ENCODE peak calls at places on chromosome 14, in four cellular contexts. One of them, this sample, is unnamed.

GRCh38 chr14:67816326-67817009 is at the start of gene ZFYVE26:
- ATAC-seq in stimulated activated naive CD8-positive, alpha-beta T cell treated with anti-CD3 and anti-CD28 coated beads, Interleukin-15, Interleukin-2, amounts not matched to agents 100 U/mL and 50 U/mL, for 24 hours: peak
- ATAC-seq in heart left ventricle: peak
- ATAC-seq in body of pancreas: peak
- ATAC-seq in this sample: peak

GRCh38 chr14:100065161-100065871 is at the start of gene EVL:
- ATAC-seq in stimulated activated naive CD8-positive, alpha-beta T cell treated with anti-CD3 and anti-CD28 coated beads, Interleukin-15, Interleukin-2, amounts not matched to agents 100 U/mL and 50 U/mL, for 24 hours: peak
- ATAC-seq in heart left ventricle: peak
- ATAC-seq in body of pancreas: no peak
- ATAC-seq in this sample: no peak

GRCh38 chr14:36013483-36013882 is 163.0 kb downstream of the PTCSC3 start:
- ATAC-seq in body of pancreas: no peak
- ATAC-seq in heart left ventricle: no peak
- ATAC-seq in stimulated activated naive CD8-positive, alpha-beta T cell treated with anti-CD3 and anti-CD28 coated beads, Interleukin-15, Interleukin-2, amounts not matched to agents 100 U/mL and 50 U/mL, for 24 hours: no peak
- ATAC-seq in this sample: no peak

GRCh38 chr14:65101631-65102440 is 481 bp downstream of the MAX start:
- ATAC-seq in stimulated activated naive CD8-positive, alpha-beta T cell treated with anti-CD3 and anti-CD28 coated beads, Interleukin-15, Interleukin-2, amounts not matched to agents 100 U/mL and 50 U/mL, for 24 hours: no peak
- ATAC-seq in heart left ventricle: peak
- ATAC-seq in body of pancreas: no peak
- ATAC-seq in this sample: peak

GRCh38 chr14:105526781-105527380 is 498 bp downstream of the TMEM121 start:
- ATAC-seq in stimulated activated naive CD8-positive, alpha-beta T cell treated with anti-CD3 and anti-CD28 coated beads, Interleukin-15, Interleukin-2, amounts not matched to agents 100 U/mL and 50 U/mL, for 24 hours: no peak
- ATAC-seq in body of pancreas: peak
- ATAC-seq in heart left ventricle: peak
- ATAC-seq in this sample: no peak

GRCh38 chr14:95260537-95261440 is 58.9 kb downstream of the CLMN start:
- ATAC-seq in heart left ventricle: peak
- ATAC-seq in stimulated activated naive CD8-positive, alpha-beta T cell treated with anti-CD3 and anti-CD28 coated beads, Interleukin-15, Interleukin-2, amounts not matched to agents 100 U/mL and 50 U/mL, for 24 hours: peak
- ATAC-seq in body of pancreas: no peak
- ATAC-seq in this sample: no peak

GRCh38 chr14:20441466-20441865 is 5.5 kb upstream of the KLHL33 start:
- ATAC-seq in body of pancreas: no peak
- ATAC-seq in heart left ventricle: no peak
- ATAC-seq in stimulated activated naive CD8-positive, alpha-beta T cell treated with anti-CD3 and anti-CD28 coated beads, Interleukin-15, Interleukin-2, amounts not matched to agents 100 U/mL and 50 U/mL, for 24 hours: no peak
- ATAC-seq in this sample: no peak

GRCh38 chr14:69937367-69937777 is 58.2 kb downstream of the SMOC1 start:
- ATAC-seq in body of pancreas: peak
- ATAC-seq in stimulated activated naive CD8-positive, alpha-beta T cell treated with anti-CD3 and anti-CD28 coated beads, Interleukin-15, Interleukin-2, amounts not matched to agents 100 U/mL and 50 U/mL, for 24 hours: no peak
- ATAC-seq in heart left ventricle: no peak
- ATAC-seq in this sample: no peak

GRCh38 chr14:98959958-98960616 is 311.9 kb downstream of the BCL11B start:
- ATAC-seq in heart left ventricle: no peak
- ATAC-seq in body of pancreas: no peak
- ATAC-seq in stimulated activated naive CD8-positive, alpha-beta T cell treated with anti-CD3 and anti-CD28 coated beads, Interleukin-15, Interleukin-2, amounts not matched to agents 100 U/mL and 50 U/mL, for 24 hours: no peak
- ATAC-seq in this sample: no peak

GRCh38 chr14:95948608-95949007 is 72.0 kb downstream of the TUNAR start:
- ATAC-seq in stimulated activated naive CD8-positive, alpha-beta T cell treated with anti-CD3 and anti-CD28 coated beads, Interleukin-15, Interleukin-2, amounts not matched to agents 100 U/mL and 50 U/mL, for 24 hours: no peak
- ATAC-seq in body of pancreas: no peak
- ATAC-seq in heart left ventricle: no peak
- ATAC-seq in this sample: no peak

GRCh38 chr14:102171173-102172020 is 31.7 kb downstream of the WDR20 start:
- ATAC-seq in heart left ventricle: peak
- ATAC-seq in stimulated activated naive CD8-positive, alpha-beta T cell treated with anti-CD3 and anti-CD28 coated beads, Interleukin-15, Interleukin-2, amounts not matched to agents 100 U/mL and 50 U/mL, for 24 hours: no peak
- ATAC-seq in body of pancreas: no peak
- ATAC-seq in this sample: no peak

GRCh38 chr14:85443001-85443400 is 86.9 kb upstream of the FLRT2 start:
- ATAC-seq in stimulated activated naive CD8-positive, alpha-beta T cell treated with anti-CD3 and anti-CD28 coated beads, Interleukin-15, Interleukin-2, amounts not matched to agents 100 U/mL and 50 U/mL, for 24 hours: no peak
- ATAC-seq in heart left ventricle: no peak
- ATAC-seq in body of pancreas: no peak
- ATAC-seq in this sample: no peak

GRCh38 chr14:100213956-100214767 is 24.8 kb upstream of the YY1 start:
- ATAC-seq in body of pancreas: peak
- ATAC-seq in stimulated activated naive CD8-positive, alpha-beta T cell treated with anti-CD3 and anti-CD28 coated beads, Interleukin-15, Interleukin-2, amounts not matched to agents 100 U/mL and 50 U/mL, for 24 hours: peak
- ATAC-seq in heart left ventricle: peak
- ATAC-seq in this sample: peak

GRCh38 chr14:103194256-103195045 is 71.2 kb downstream of the TNFAIP2 start:
- ATAC-seq in stimulated activated naive CD8-positive, alpha-beta T cell treated with anti-CD3 and anti-CD28 coated beads, Interleukin-15, Interleukin-2, amounts not matched to agents 100 U/mL and 50 U/mL, for 24 hours: no peak
- ATAC-seq in body of pancreas: no peak
- ATAC-seq in heart left ventricle: no peak
- ATAC-seq in this sample: peak

GRCh38 chr14:96176811-96177211 is 27.8 kb upstream of the BDKRB2 start:
- ATAC-seq in body of pancreas: peak
- ATAC-seq in stimulated activated naive CD8-positive, alpha-beta T cell treated with anti-CD3 and anti-CD28 coated beads, Interleukin-15, Interleukin-2, amounts not matched to agents 100 U/mL and 50 U/mL, for 24 hours: no peak
- ATAC-seq in heart left ventricle: peak
- ATAC-seq in this sample: peak

GRCh38 chr14:74500417-74501134 is 7.0 kb downstream of the ISCA2 start:
- ATAC-seq in stimulated activated naive CD8-positive, alpha-beta T cell treated with anti-CD3 and anti-CD28 coated beads, Interleukin-15, Interleukin-2, amounts not matched to agents 100 U/mL and 50 U/mL, for 24 hours: no peak
- ATAC-seq in heart left ventricle: no peak
- ATAC-seq in body of pancreas: no peak
- ATAC-seq in this sample: no peak

GRCh38 chr14:99878563-99878962 is 85.3 kb downstream of the EML1 start:
- ATAC-seq in stimulated activated naive CD8-positive, alpha-beta T cell treated with anti-CD3 and anti-CD28 coated beads, Interleukin-15, Interleukin-2, amounts not matched to agents 100 U/mL and 50 U/mL, for 24 hours: no peak
- ATAC-seq in heart left ventricle: no peak
- ATAC-seq in body of pancreas: peak
- ATAC-seq in this sample: no peak

GRCh38 chr14:29738950-29739349 is 188.7 kb downstream of the PRKD1 start:
- ATAC-seq in body of pancreas: no peak
- ATAC-seq in heart left ventricle: no peak
- ATAC-seq in stimulated activated naive CD8-positive, alpha-beta T cell treated with anti-CD3 and anti-CD28 coated beads, Interleukin-15, Interleukin-2, amounts not matched to agents 100 U/mL and 50 U/mL, for 24 hours: no peak
- ATAC-seq in this sample: no peak

GRCh38 chr14:54580933-54581332 is 14.0 kb downstream of the SAMD4A start:
- ATAC-seq in heart left ventricle: no peak
- ATAC-seq in stimulated activated naive CD8-positive, alpha-beta T cell treated with anti-CD3 and anti-CD28 coated beads, Interleukin-15, Interleukin-2, amounts not matched to agents 100 U/mL and 50 U/mL, for 24 hours: no peak
- ATAC-seq in body of pancreas: no peak
- ATAC-seq in this sample: no peak

GRCh38 chr14:87960013-87960787 is 32.8 kb downstream of the GALC start:
- ATAC-seq in heart left ventricle: no peak
- ATAC-seq in stimulated activated naive CD8-positive, alpha-beta T cell treated with anti-CD3 and anti-CD28 coated beads, Interleukin-15, Interleukin-2, amounts not matched to agents 100 U/mL and 50 U/mL, for 24 hours: no peak
- ATAC-seq in body of pancreas: no peak
- ATAC-seq in this sample: no peak

GRCh38 chr14:80658733-80659132 is 282.8 kb downstream of the CEP128 start:
- ATAC-seq in stimulated activated naive CD8-positive, alpha-beta T cell treated with anti-CD3 and anti-CD28 coated beads, Interleukin-15, Interleukin-2, amounts not matched to agents 100 U/mL and 50 U/mL, for 24 hours: no peak
- ATAC-seq in heart left ventricle: no peak
- ATAC-seq in body of pancreas: no peak
- ATAC-seq in this sample: no peak

GRCh38 chr14:31320922-31321779 is 99.2 kb downstream of the HEATR5A start:
- ATAC-seq in stimulated activated naive CD8-positive, alpha-beta T cell treated with anti-CD3 and anti-CD28 coated beads, Interleukin-15, Interleukin-2, amounts not matched to agents 100 U/mL and 50 U/mL, for 24 hours: no peak
- ATAC-seq in body of pancreas: peak
- ATAC-seq in heart left ventricle: no peak
- ATAC-seq in this sample: peak

GRCh38 chr14:68492889-68493288 is 300.0 kb downstream of the ZFP36L1 start:
- ATAC-seq in stimulated activated naive CD8-positive, alpha-beta T cell treated with anti-CD3 and anti-CD28 coated beads, Interleukin-15, Interleukin-2, amounts not matched to agents 100 U/mL and 50 U/mL, for 24 hours: no peak
- ATAC-seq in heart left ventricle: no peak
- ATAC-seq in body of pancreas: no peak
- ATAC-seq in this sample: no peak

GRCh38 chr14:97077253-97077653 is 280.1 kb downstream of the VRK1 start:
- ATAC-seq in stimulated activated naive CD8-positive, alpha-beta T cell treated with anti-CD3 and anti-CD28 coated beads, Interleukin-15, Interleukin-2, amounts not matched to agents 100 U/mL and 50 U/mL, for 24 hours: peak
- ATAC-seq in body of pancreas: no peak
- ATAC-seq in heart left ventricle: peak
- ATAC-seq in this sample: peak

GRCh38 chr14:36496346-36496745 is 23.7 kb downstream of the NKX2-1 start:
- ATAC-seq in body of pancreas: no peak
- ATAC-seq in stimulated activated naive CD8-positive, alpha-beta T cell treated with anti-CD3 and anti-CD28 coated beads, Interleukin-15, Interleukin-2, amounts not matched to agents 100 U/mL and 50 U/mL, for 24 hours: no peak
- ATAC-seq in heart left ventricle: no peak
- ATAC-seq in this sample: no peak

GRCh38 chr14:105793836-105794235 is 267.5 kb downstream of the TMEM121 start:
- ATAC-seq in stimulated activated naive CD8-positive, alpha-beta T cell treated with anti-CD3 and anti-CD28 coated beads, Interleukin-15, Interleukin-2, amounts not matched to agents 100 U/mL and 50 U/mL, for 24 hours: no peak
- ATAC-seq in heart left ventricle: no peak
- ATAC-seq in body of pancreas: no peak
- ATAC-seq in this sample: no peak

GRCh38 chr14:22774011-22774706 is 7.7 kb downstream of the OXA1L start:
- ATAC-seq in stimulated activated naive CD8-positive, alpha-beta T cell treated with anti-CD3 and anti-CD28 coated beads, Interleukin-15, Interleukin-2, amounts not matched to agents 100 U/mL and 50 U/mL, for 24 hours: no peak
- ATAC-seq in heart left ventricle: no peak
- ATAC-seq in body of pancreas: no peak
- ATAC-seq in this sample: no peak

GRCh38 chr14:65877631-65878030 is 465.1 kb downstream of the FUT8 start:
- ATAC-seq in stimulated activated naive CD8-positive, alpha-beta T cell treated with anti-CD3 and anti-CD28 coated beads, Interleukin-15, Interleukin-2, amounts not matched to agents 100 U/mL and 50 U/mL, for 24 hours: no peak
- ATAC-seq in heart left ventricle: no peak
- ATAC-seq in body of pancreas: no peak
- ATAC-seq in this sample: no peak

GRCh38 chr14:31251028-31251958 is 43.7 kb upstream of the HECTD1 start:
- ATAC-seq in heart left ventricle: no peak
- ATAC-seq in stimulated activated naive CD8-positive, alpha-beta T cell treated with anti-CD3 and anti-CD28 coated beads, Interleukin-15, Interleukin-2, amounts not matched to agents 100 U/mL and 50 U/mL, for 24 hours: no peak
- ATAC-seq in body of pancreas: no peak
- ATAC-seq in this sample: no peak

GRCh38 chr14:68735836-68736235 is 57.0 kb downstream of the ZFP36L1 start:
- ATAC-seq in stimulated activated naive CD8-positive, alpha-beta T cell treated with anti-CD3 and anti-CD28 coated beads, Interleukin-15, Interleukin-2, amounts not matched to agents 100 U/mL and 50 U/mL, for 24 hours: no peak
- ATAC-seq in heart left ventricle: no peak
- ATAC-seq in body of pancreas: no peak
- ATAC-seq in this sample: no peak

GRCh38 chr14:53640695-53641094 is 315.9 kb downstream of the BMP4 start:
- ATAC-seq in body of pancreas: peak
- ATAC-seq in stimulated activated naive CD8-positive, alpha-beta T cell treated with anti-CD3 and anti-CD28 coated beads, Interleukin-15, Interleukin-2, amounts not matched to agents 100 U/mL and 50 U/mL, for 24 hours: no peak
- ATAC-seq in heart left ventricle: peak
- ATAC-seq in this sample: no peak

GRCh38 chr14:93019970-93020369 is 95.8 kb downstream of the ITPK1 start:
- ATAC-seq in heart left ventricle: no peak
- ATAC-seq in body of pancreas: peak
- ATAC-seq in stimulated activated naive CD8-positive, alpha-beta T cell treated with anti-CD3 and anti-CD28 coated beads, Interleukin-15, Interleukin-2, amounts not matched to agents 100 U/mL and 50 U/mL, for 24 hours: no peak
- ATAC-seq in this sample: no peak

GRCh38 chr14:64186231-64187129 is 107.7 kb downstream of the ESR2 start:
- ATAC-seq in stimulated activated naive CD8-positive, alpha-beta T cell treated with anti-CD3 and anti-CD28 coated beads, Interleukin-15, Interleukin-2, amounts not matched to agents 100 U/mL and 50 U/mL, for 24 hours: no peak
- ATAC-seq in body of pancreas: peak
- ATAC-seq in heart left ventricle: no peak
- ATAC-seq in this sample: no peak

GRCh38 chr14:97776890-97777564 is 979.8 kb downstream of the VRK1 start:
- ATAC-seq in heart left ventricle: no peak
- ATAC-seq in body of pancreas: no peak
- ATAC-seq in stimulated activated naive CD8-positive, alpha-beta T cell treated with anti-CD3 and anti-CD28 coated beads, Interleukin-15, Interleukin-2, amounts not matched to agents 100 U/mL and 50 U/mL, for 24 hours: no peak
- ATAC-seq in this sample: no peak

GRCh38 chr14:23538785-23539184 is 12.8 kb downstream of the ZFHX2 start:
- ATAC-seq in body of pancreas: no peak
- ATAC-seq in stimulated activated naive CD8-positive, alpha-beta T cell treated with anti-CD3 and anti-CD28 coated beads, Interleukin-15, Interleukin-2, amounts not matched to agents 100 U/mL and 50 U/mL, for 24 hours: no peak
- ATAC-seq in heart left ventricle: peak
- ATAC-seq in this sample: no peak

GRCh38 chr14:31196839-31197477 is 10.6 kb downstream of the HECTD1 start:
- ATAC-seq in heart left ventricle: no peak
- ATAC-seq in stimulated activated naive CD8-positive, alpha-beta T cell treated with anti-CD3 and anti-CD28 coated beads, Interleukin-15, Interleukin-2, amounts not matched to agents 100 U/mL and 50 U/mL, for 24 hours: no peak
- ATAC-seq in body of pancreas: no peak
- ATAC-seq in this sample: no peak

GRCh38 chr14:68952544-68953535 is 26.3 kb downstream of the ACTN1 start:
- ATAC-seq in stimulated activated naive CD8-positive, alpha-beta T cell treated with anti-CD3 and anti-CD28 coated beads, Interleukin-15, Interleukin-2, amounts not matched to agents 100 U/mL and 50 U/mL, for 24 hours: peak
- ATAC-seq in body of pancreas: no peak
- ATAC-seq in heart left ventricle: peak
- ATAC-seq in this sample: peak

GRCh38 chr14:69268763-69269162 is 8.8 kb downstream of the GALNT16 start:
- ATAC-seq in stimulated activated naive CD8-positive, alpha-beta T cell treated with anti-CD3 and anti-CD28 coated beads, Interleukin-15, Interleukin-2, amounts not matched to agents 100 U/mL and 50 U/mL, for 24 hours: no peak
- ATAC-seq in body of pancreas: no peak
- ATAC-seq in heart left ventricle: peak
- ATAC-seq in this sample: no peak

This sample was measured in gastroesophageal sphincter.